ENCODE peak calls at places on chromosomes 3 and 15, in four cellular contexts. Y, U, G and M are unnamed samples.

GRCh38 chr3:55405436-55405835 is 81.7 kb downstream of the WNT5A start:
- DNase-seq in U (peak; percentile 12), G (peak; percentile 2), Y (no peak), M (peak; percentile 31)

GRCh38 chr15:57319919-57320542 is 56.3 kb upstream of the CGNL1 start:
- DNase-seq in U (no peak), G (no peak), Y (no peak), M (no peak)

GRCh38 chr3:182682263-182683229 is 110.8 kb upstream of the ATP11B start:
- DNase-seq in G (peak; percentile 86), Y (peak; percentile 5), U (peak; percentile 10), M (peak; percentile 67)

GRCh38 chr3:191026746-191027145 is 164.3 kb upstream of the GMNC start:
- DNase-seq in G (no peak), Y (no peak), U (no peak), M (no peak)

GRCh38 chr3:124826703-124827102 is 60.5 kb downstream of the ITGB5 start:
- DNase-seq in Y (no peak), G (no peak), U (peak; percentile 93), M (no peak)

GRCh38 chr15:101803676-101804075 is 367 bp downstream of the OR4F6 start:
- DNase-seq in Y (no peak), U (peak; percentile 34), G (no peak), M (no peak)

GRCh38 chr3:65633018-65633417 is 405.7 kb downstream of the MAGI1 start:
- DNase-seq in G (no peak), Y (no peak), U (no peak), M (no peak)

GRCh38 chr3:61926913-61927312 is 365.5 kb downstream of the PTPRG start:
- DNase-seq in U (peak; percentile 82), G (no peak), Y (no peak), M (no peak)

GRCh38 chr15:26891448-26891881 is 24.6 kb downstream of the GABRA5 start:
- DNase-seq in Y (no peak), G (peak; percentile 83), U (peak; percentile 38), M (peak; percentile 83)

GRCh38 chr3:22960326-22960984 is 242.7 kb upstream of the UBE2E2 start:
- DNase-seq in Y (no peak), G (peak; percentile 34), U (peak; percentile 26), M (no peak)

GRCh38 chr3:128693696-128694095 is 32.3 kb upstream of the RAB7A start:
- DNase-seq in G (no peak), U (no peak), Y (no peak), M (no peak)

GRCh38 chr3:120641696-120642246 is 40.3 kb downstream of the HGD start:
- DNase-seq in G (no peak), U (no peak), Y (no peak), M (no peak)

GRCh38 chr3:168801792-168802191 is 706.1 kb upstream of the GOLIM4 start:
- DNase-seq in U (peak; percentile 80), G (no peak), Y (no peak), M (no peak)

GRCh38 chr3:108088697-108089096 is 2.1 kb downstream of the CD47 start:
- DNase-seq in Y (peak; percentile 71), G (no peak), U (peak; percentile 16), M (no peak)

GRCh38 chr15:74397239-74398068 is 30.0 kb upstream of the CYP11A1 start:
- DNase-seq in Y (peak; percentile 82), G (no peak), U (no peak), M (no peak)

GRCh38 chr3:185337231-185337816 is 25.6 kb upstream of the MAP3K13 start:
- DNase-seq in G (no peak), Y (no peak), U (no peak), M (no peak)

GRCh38 chr3:122940628-122941086 is 86.9 kb downstream of the SEMA5B start:
- DNase-seq in G (peak; percentile 59), U (no peak), Y (no peak), M (no peak)

GRCh38 chr15:47944911-47945310 is 175.9 kb upstream of the SLC24A5 start:
- DNase-seq in U (no peak), Y (no peak), G (no peak), M (no peak)

GRCh38 chr3:186166036-186166435 is 57.1 kb upstream of the ETV5 start:
- DNase-seq in U (no peak), G (no peak), Y (no peak), M (no peak)

GRCh38 chr3:132284756-132285619 is 32.2 kb upstream of the ACP3 start:
- DNase-seq in Y (no peak), U (no peak), G (no peak), M (no peak)

GRCh38 chr3:172550347-172550943 is 27.2 kb upstream of the TNFSF10 start:
- DNase-seq in G (no peak), U (peak; percentile 98), Y (no peak), M (peak; percentile 77)

GRCh38 chr3:138205527-138205926 is 18.4 kb downstream of the ARMC8 start:
- DNase-seq in Y (no peak), U (no peak), G (no peak), M (no peak)

GRCh38 chr3:43394071-43394501 is 107.7 kb downstream of the SNRK start:
- DNase-seq in U (peak; percentile 44), Y (no peak), G (no peak), M (no peak)

GRCh38 chr3:141331370-141332318 is 36.7 kb upstream of the ZBTB38 start:
- DNase-seq in G (no peak), U (peak; percentile 99), Y (peak; percentile 69), M (peak; percentile 86)

GRCh38 chr3:193875601-193876321 is 260.2 kb upstream of the HES1 start:
- DNase-seq in G (no peak), U (no peak), Y (no peak), M (no peak)

GRCh38 chr15:95973566-95974256 is 356.8 kb upstream of the NR2F2 start:
- DNase-seq in G (no peak), U (no peak), Y (peak; percentile 74), M (no peak)

GRCh38 chr3:36738701-36739100 is 25.7 kb downstream of the DCLK3 start:
- DNase-seq in U (no peak), G (no peak), Y (no peak), M (no peak)

GRCh38 chr15:60967728-60968127 is 261.4 kb downstream of the RORA start:
- DNase-seq in U (no peak), G (peak; percentile 43), Y (no peak), M (no peak)

GRCh38 chr15:39391230-39391629 is 189.6 kb upstream of the THBS1 start:
- DNase-seq in Y (no peak), G (peak; percentile 39), U (no peak), M (no peak)
- TF ChIP-seq USF2 in Y (no peak), G (no peak), U (no peak), M (no peak)

GRCh38 chr3:52456169-52456799 is 880 bp downstream of the NISCH start:
- DNase-seq in U (peak; percentile 20), G (peak; percentile 71), Y (no peak), M (peak; percentile 25)
- TF ChIP-seq MXI1 in U (no peak), G (peak; percentile 29), Y (no peak), M (no peak)

DNA sequence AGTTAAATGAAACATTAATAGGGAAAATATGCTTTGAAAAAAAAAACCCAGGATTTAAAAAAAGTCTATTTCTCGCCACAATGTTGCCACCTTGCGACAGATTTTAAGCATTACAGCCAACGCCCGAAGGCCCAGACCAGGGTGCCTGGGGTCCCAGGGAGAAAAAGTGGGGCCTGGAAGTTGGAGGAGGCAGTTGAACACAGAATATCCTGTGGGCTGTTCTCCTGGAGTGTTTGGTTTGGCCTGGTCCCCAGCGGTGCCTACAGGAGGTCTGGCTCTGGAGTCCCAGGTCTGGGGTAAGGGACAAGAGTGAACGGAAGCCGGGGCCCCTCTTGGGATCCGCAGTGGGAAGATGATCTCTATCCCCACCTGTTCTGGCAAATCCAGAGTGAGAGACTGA is 3.4 kb downstream of the RNU6-1 start:
- DNase-seq in G (peak; percentile 76), U (peak; percentile 33), Y (no peak), M (peak; percentile 62)
- TF ChIP-seq USF2 in G (no peak), U (no peak), Y (no peak), M (no peak)

GRCh38 chr15:78010112-78010511 is 67.4 kb downstream of the TBC1D2B start:
- DNase-seq in G (no peak), U (no peak), Y (no peak), M (no peak)
- TF ChIP-seq MXI1 in G (no peak), U (no peak), Y (no peak), M (no peak)

DNA sequence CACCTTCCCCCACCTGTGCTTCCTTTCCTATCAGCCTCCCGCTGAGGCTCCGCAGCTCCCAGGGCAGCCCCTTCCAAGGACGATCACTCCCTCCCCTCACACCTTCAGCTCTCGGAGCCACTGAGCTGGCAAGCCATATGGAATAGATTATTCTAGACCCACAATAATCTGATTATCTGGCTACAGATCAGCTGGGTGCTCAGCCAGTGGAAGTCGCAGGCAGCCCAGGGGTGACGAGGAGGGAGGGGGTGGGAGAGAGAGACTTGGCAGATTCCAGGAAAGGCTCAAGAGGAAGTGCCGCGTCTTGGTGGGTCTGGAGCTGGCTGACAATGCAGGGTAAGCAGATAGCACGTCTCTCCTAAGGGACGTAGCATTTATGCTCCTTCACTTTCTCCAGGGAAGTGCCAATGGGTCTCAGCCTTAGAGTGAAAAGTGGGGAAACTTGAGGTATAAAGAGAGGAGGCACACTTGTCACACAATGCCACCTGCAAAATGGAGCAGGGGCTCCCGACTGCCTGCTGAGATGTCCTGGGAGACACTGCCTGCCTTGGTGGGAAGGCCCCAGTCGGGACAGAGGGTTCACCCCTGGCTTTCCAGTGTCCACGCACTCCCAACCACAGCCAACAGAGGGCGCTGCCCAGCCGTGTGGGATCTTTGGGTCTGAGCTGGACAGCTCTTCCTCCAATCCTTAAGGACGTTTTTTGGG is 9.4 kb upstream of the MESP1 start:
- DNase-seq in Y (no peak), G (peak; percentile 90), U (peak; percentile 57), M (peak; percentile 87)
- TF ChIP-seq USF2 in Y (no peak), G (no peak), U (no peak), M (no peak)

GRCh38 chr15:29133321-29133720 is 136.3 kb downstream of the NSMCE3 start:
- DNase-seq in G (peak; percentile 5), Y (no peak), U (no peak), M (no peak)
- TF ChIP-seq MXI1 in G (no peak), Y (no peak), U (no peak), M (no peak)

GRCh38 chr3:89606151-89606550 is 498.7 kb downstream of the EPHA3 start:
- DNase-seq in G (no peak), Y (no peak), U (peak; percentile 9), M (no peak)
- TF ChIP-seq USF2 in G (no peak), Y (no peak), U (no peak), M (no peak)

GRCh38 chr3:100533176-100533575 is 40.8 kb downstream of the TMEM45A start:
- DNase-seq in Y (no peak), G (no peak), U (no peak), M (no peak)
- TF ChIP-seq MXI1 in Y (no peak), G (no peak), U (no peak), M (no peak)

DNA sequence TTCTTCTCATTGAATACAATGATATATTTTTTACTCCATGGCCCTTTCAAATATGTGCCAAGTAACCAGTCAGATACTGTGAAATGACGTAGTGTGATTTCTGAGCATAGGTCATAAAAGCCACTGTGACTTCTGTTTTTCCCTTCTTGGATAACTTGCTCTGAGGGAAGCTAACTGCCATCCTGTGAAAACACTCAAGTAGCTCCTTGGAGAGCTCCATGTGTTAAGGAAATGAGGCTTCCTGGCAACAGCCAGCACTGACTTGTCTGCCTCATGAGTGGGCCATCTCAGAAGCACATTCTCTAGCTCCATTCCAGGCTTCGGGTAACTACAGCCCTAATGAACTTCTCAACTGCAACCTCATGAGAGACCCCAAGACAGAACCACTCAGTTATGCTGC is 9.5 kb upstream of the CCDC80 start:
- DNase-seq in Y (no peak), U (peak; percentile 62), G (no peak), M (no peak)
- TF ChIP-seq USF2 in Y (no peak), U (no peak), G (no peak), M (no peak)